ENCODE peak calls at places on chromosomes 1 and 21, in six cellular contexts. K is fibroblast of villous mesenchyme, N is choroid plexus epithelial cell, J is BE2C, R is AG09309, F is astrocyte of the spinal cord. U is an unnamed sample.

GRCh38 chr1:234823191-234824176 is 213.5 kb upstream of the IRF2BP2 start:
- DNase-seq in K (no peak), N (no peak), J (no peak), R (no peak), F (no peak), U (no peak)

GRCh38 chr1:205985330-205986005 is 17.7 kb downstream of the RAB7B start:
- DNase-seq in K (no peak), N (no peak), J (no peak), R (no peak), F (no peak), U (no peak)

GRCh38 chr1:199081739-199082138 is 442.9 kb downstream of the PTPRC start:
- DNase-seq in K (no peak), N (no peak), J (no peak), R (no peak), F (no peak), U (peak)

GRCh38 chr21:38212716-38213115 is 44.1 kb upstream of the KCNJ15 start:
- DNase-seq in K (no peak), N (no peak), J (no peak), R (no peak), F (no peak), U (peak)

GRCh38 chr1:66571789-66572188 is 37.8 kb downstream of the SGIP1 start:
- DNase-seq in K (peak), N (peak), J (no peak), R (no peak), F (peak), U (peak)

GRCh38 chr1:155961937-155962336 is 16.4 kb downstream of the ARHGEF2 start:
- DNase-seq in K (peak), N (peak), J (no peak), R (peak), F (peak), U (peak)

GRCh38 chr1:22071511-22071910 is 19.0 kb downstream of the CDC42 start:
- DNase-seq in K (peak), N (no peak), J (no peak), R (no peak), F (no peak), U (no peak)

GRCh38 chr1:67188137-67188536 is 21.9 kb downstream of the IL23R start:
- DNase-seq in K (no peak), N (no peak), J (no peak), R (no peak), F (no peak), U (no peak)

GRCh38 chr1:237962985-237963384 is 72.3 kb upstream of the ZP4 start:
- DNase-seq in K (no peak), N (no peak), J (no peak), R (no peak), F (no peak), U (no peak)

GRCh38 chr1:232904566-232904965 is 45.8 kb upstream of the NTPCR start:
- DNase-seq in K (peak), N (peak), J (no peak), R (peak), F (peak), U (peak)

GRCh38 chr21:39312112-39313041 is 1.1 kb downstream of the BRWD1 start:
- DNase-seq in K (peak), N (peak), J (peak), R (no peak), F (peak), U (peak)

GRCh38 chr1:203075249-203076030 is 10.4 kb downstream of the MYOG start:
- DNase-seq in K (no peak), N (no peak), J (no peak), R (no peak), F (no peak), U (no peak)

GRCh38 chr1:31714442-31715096 is 10.8 kb upstream of the COL16A1 start:
- DNase-seq in K (peak), N (peak), J (peak), R (no peak), F (peak), U (peak)

GRCh38 chr1:200888349-200888838 is 6.3 kb upstream of the INAVA start:
- DNase-seq in K (no peak), N (no peak), J (no peak), R (no peak), F (no peak), U (no peak)

GRCh38 chr1:179229214-179230140 is at the start of gene ABL2:
- DNase-seq in K (peak), N (no peak), J (peak), R (no peak), F (peak), U (peak)

GRCh38 chr1:198686069-198686728 is 47.4 kb downstream of the PTPRC start:
- DNase-seq in K (peak), N (peak), J (no peak), R (no peak), F (peak), U (peak)

GRCh38 chr1:111733183-111733995 is 5.8 kb downstream of the INKA2 start:
- DNase-seq in K (peak), N (peak), J (no peak), R (peak), F (peak), U (peak)

GRCh38 chr1:116494351-116494692 is 76.5 kb downstream of the CD58 start:
- DNase-seq in K (no peak), N (no peak), J (no peak), R (no peak), F (no peak), U (no peak)

GRCh38 chr1:97712980-97713379 is 207.9 kb downstream of the DPYD start:
- DNase-seq in K (no peak), N (no peak), J (no peak), R (no peak), F (no peak), U (no peak)

GRCh38 chr1:59445040-59445439 is 148.1 kb downstream of the FGGY start:
- DNase-seq in K (peak), N (peak), J (no peak), R (no peak), F (peak), U (peak)

GRCh38 chr1:182056596-182057366 is 4.7 kb downstream of the ZNF648 start:
- DNase-seq in K (no peak), N (no peak), J (no peak), R (no peak), F (no peak), U (no peak)

GRCh38 chr1:9375912-9376311 is 83.2 kb downstream of the SPSB1 start:
- DNase-seq in K (peak), N (peak), J (no peak), R (no peak), F (peak), U (peak)

GRCh38 chr1:245571872-245572294 is 417.1 kb downstream of the KIF26B start:
- DNase-seq in K (no peak), N (no peak), J (peak), R (no peak), F (no peak), U (no peak)

GRCh38 chr1:245172026-245172425 is 17.2 kb downstream of the KIF26B start:
- DNase-seq in K (peak), N (peak), J (no peak), R (no peak), F (no peak), U (no peak)

GRCh38 chr1:117971777-117972176 is 42.2 kb downstream of the WDR3 start:
- DNase-seq in K (no peak), N (no peak), J (no peak), R (no peak), F (no peak), U (no peak)

GRCh38 chr1:185532853-185533252 is 201.3 kb upstream of the HMCN1 start:
- DNase-seq in K (no peak), N (no peak), J (no peak), R (no peak), F (no peak), U (no peak)

GRCh38 chr1:238152119-238152518 is 261.4 kb upstream of the ZP4 start:
- DNase-seq in K (no peak), N (no peak), J (no peak), R (no peak), F (no peak), U (no peak)

GRCh38 chr21:33261635-33262034 is 4.5 kb upstream of the IL10RB start:
- DNase-seq in K (peak), N (peak), J (no peak), R (peak), F (peak), U (peak)

GRCh38 chr1:18631496-18632217 is 1.0 kb downstream of the PAX7 start:
- DNase-seq in K (no peak), N (no peak), J (no peak), R (no peak), F (no peak), U (no peak)

GRCh38 chr1:235270625-235271024 is 57.4 kb downstream of the ARID4B start:
- DNase-seq in K (peak), N (peak), J (no peak), R (peak), F (peak), U (peak)

GRCh38 chr1:46996659-46997281 is 26.7 kb upstream of the CYP4X1 start:
- DNase-seq in K (no peak), N (no peak), J (no peak), R (no peak), F (no peak), U (no peak)

GRCh38 chr1:46991083-46991923 is 32.2 kb upstream of the CYP4X1 start:
- DNase-seq in K (peak), N (peak), J (no peak), R (no peak), F (peak), U (no peak)
- TF ChIP-seq CTCF in K (no peak), N (peak), J (peak), R (no peak), F (no peak), U (no peak)

DNA sequence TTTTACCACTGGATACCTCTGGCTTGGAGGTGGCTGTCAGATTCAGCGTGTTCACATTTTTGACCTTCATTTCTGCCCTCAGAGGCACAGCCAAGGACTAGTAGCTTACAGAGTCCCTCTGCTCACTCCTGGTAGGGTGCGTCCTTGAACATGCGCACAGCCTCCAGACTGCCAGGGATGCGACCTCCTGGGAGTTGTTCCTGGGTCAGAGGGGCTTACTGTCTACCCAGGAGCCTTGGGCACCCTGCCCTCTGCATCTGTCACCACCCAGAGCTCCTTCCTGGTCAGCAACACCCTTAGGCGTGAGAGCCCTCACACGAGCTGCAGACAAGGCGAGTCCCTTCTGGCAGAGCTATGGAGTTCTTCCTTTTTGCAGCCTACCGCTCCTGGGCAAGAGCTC is 1.7 kb downstream of the SLX9 start:
- DNase-seq in K (no peak), N (no peak), J (no peak), R (no peak), F (no peak), U (no peak)
- H3K4me3 ChIP-seq in K (no peak), N (no peak), J (no peak), R (no peak), F (no peak), U (no peak)

GRCh38 chr1:147669475-147670318 is 627 bp downstream of the ACP6 start:
- DNase-seq in K (peak), N (peak), J (peak), R (no peak), F (peak), U (peak)
- TF ChIP-seq CTCF in K (no peak), N (no peak), J (no peak), R (no peak), F (no peak), U (peak)

DNA sequence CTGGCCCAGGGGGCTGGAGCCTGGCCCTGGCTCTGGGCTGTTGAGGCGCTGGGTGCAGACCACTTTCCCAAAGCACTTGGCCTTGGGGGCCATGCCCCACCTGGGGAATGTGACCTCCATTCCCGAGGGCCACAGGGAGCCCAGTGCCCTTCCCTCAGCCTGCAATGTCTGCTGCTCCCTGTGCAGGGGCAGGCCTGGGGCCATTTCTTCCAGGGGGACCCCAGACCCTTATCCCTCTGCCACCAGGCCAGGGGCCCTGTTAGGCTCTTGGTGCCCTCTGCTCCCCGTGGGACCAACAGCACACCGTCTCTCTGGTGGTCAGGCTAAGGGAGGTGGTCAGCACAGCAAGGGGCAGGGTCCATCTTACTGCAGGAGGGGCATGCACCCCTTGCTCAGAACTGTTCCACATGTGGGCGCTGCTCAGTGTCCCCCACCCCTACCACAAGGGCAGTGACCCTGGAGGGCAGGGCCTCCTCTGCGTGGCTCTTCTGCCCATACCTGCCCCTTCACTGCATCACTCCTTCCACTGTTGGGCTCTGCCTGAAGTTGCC is 1.1 kb upstream of the TMEM52 start:
- DNase-seq in K (no peak), N (no peak), J (no peak), R (no peak), F (no peak), U (no peak)
- H3K4me3 ChIP-seq in K (no peak), N (no peak), J (peak), R (no peak), F (no peak), U (no peak)

GRCh38 chr1:166166400-166166699 is 451 bp downstream of the FAM78B start:
- DNase-seq in K (no peak), N (no peak), J (no peak), R (no peak), F (no peak), U (no peak)
- TF ChIP-seq CTCF in K (no peak), N (no peak), J (no peak), R (no peak), F (no peak), U (no peak)

GRCh38 chr1:163069142-163069541 is at the start of gene RGS4:
- DNase-seq in K (peak), N (peak), J (peak), R (peak), F (peak), U (peak)

GRCh38 chr1:163071381-163072255 is 2.5 kb downstream of the RGS4 start:
- DNase-seq in K (peak), N (peak), J (peak), R (peak), F (peak), U (peak)

GRCh38 chr1:163068716-163069115 is 445 bp upstream of the RGS4 start:
- DNase-seq in K (peak), N (peak), J (no peak), R (no peak), F (no peak), U (peak)

GRCh38 chr1:163072658-163073057 is 3.5 kb downstream of the RGS4 start:
- DNase-seq in K (no peak), N (peak), J (no peak), R (no peak), F (peak), U (peak)

GRCh38 chr1:163069655-163070277 is 605 bp downstream of the RGS4 start:
- DNase-seq in K (no peak), N (peak), J (no peak), R (no peak), F (no peak), U (no peak)
- H3K4me3 ChIP-seq in K (peak), N (peak), J (peak), R (peak), F (peak), U (peak)

DNA sequence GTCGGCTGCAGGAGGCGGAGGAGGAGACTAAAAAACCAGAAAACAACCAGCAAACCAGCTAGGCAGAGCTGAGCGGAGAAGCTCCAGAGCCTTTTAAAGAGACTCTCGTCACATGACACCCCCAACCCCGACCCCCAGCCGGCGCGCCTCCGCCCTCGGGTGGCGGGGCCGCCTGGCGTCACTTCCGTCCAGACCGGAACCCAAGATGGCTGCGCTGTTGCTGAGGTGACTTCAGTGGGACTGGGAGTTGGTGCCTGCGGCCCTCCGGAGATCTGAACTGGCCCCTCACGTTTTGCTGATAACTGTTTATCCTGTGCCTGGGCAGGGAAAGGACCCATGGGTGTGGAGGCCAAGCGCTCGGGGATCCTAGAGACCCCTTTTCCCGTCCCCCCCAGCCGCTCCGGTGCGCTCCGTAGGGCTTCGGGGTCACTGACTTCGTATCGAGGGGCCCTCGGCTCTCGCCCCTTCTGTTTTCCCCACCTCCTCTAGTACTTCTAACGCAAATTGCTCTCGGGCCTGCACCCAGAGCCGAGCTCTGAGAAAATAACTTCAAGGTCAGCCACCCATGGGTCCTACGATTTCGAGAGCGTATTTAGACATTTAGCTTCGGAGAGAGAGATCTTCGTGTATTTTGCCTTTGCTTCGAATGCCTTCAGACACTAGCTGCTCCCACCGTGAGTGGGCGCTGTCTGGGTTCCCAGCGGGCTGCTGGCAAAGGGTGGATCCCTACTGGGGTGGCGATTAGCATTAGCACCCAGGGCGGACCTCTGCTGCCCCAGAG is at the start of gene SDHC:
- DNase-seq in K (peak), N (peak), J (peak), R (peak), F (peak), U (peak)
- TF ChIP-seq CTCF in K (peak), N (peak), J (peak), R (peak), F (peak), U (peak)

DNA sequence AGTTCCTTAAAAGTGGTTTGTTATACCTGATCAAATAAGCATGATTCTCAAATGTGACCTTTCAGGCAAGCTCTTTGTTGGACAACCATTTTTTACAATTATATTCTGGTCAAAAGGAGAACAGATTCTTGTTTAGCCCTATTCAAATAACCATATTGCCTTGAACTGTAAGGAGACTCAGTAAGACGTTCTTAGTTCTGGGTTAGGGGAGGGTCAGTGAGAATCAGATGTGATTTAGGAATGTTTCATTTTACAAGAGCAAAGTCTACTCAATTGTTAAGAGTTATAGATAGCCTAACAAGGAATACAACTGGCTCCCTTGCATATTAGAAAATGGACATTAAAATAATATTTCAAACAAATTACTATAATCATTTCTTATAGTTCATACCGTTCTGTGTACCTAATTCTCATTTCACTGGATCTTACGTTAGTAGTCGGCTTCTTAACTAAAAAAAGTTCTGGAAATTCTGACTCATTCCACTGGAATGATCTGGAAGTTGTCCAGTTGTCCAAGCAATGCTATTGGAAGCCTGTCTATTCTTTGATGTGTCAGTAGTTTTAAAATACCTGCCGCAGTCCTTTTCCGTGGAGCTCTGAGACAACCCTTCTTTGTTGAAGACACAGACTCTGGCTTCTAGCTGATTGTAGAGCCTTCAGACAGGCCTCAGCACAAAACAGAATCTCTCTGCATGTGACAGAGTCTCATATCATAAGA is 88.8 kb downstream of the MAST2 start:
- DNase-seq in K (peak), N (peak), J (no peak), R (peak), F (peak), U (peak)
- H3K4me3 ChIP-seq in K (no peak), N (no peak), J (no peak), R (no peak), F (no peak), U (no peak)

DNA sequence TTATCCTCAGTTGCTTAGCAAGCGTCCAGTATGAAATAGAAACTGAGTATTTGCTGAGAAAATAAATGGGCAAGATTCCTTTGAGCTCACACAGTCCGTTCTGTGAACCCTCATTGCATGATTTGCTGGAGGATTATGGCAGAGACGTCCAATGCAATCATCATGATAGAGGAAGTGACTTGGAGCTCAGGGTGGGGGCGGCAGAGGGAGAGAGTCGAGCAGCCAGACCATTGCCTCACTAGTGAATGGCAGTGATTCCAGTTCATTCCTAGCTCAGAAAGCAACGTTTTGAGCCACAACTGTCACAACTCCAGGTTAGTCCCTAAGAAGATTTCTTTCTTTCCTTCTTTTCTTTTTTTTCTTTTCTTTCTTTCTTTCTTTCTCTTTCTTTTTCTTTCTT is 27.5 kb upstream of the COL9A2 start:
- DNase-seq in K (peak), N (peak), J (peak), R (peak), F (peak), U (peak)
- TF ChIP-seq CTCF in K (no peak), N (no peak), J (no peak), R (peak), F (no peak), U (peak)

U was measured in AG10803.